ENCODE peak calls at places on chromosomes 6 and 20, in five cellular contexts. T, A, J, C and L are unnamed samples.

GRCh38 chr20:38043512-38044300 is 10.2 kb downstream of the RPRD1B start:
- DNase-seq in T (no peak), A (peak), J (no peak), C (peak), L (peak)

GRCh38 chr6:85662251-85662650 is 19.6 kb upstream of the SYNCRIP start:
- DNase-seq in T (no peak), A (no peak), J (no peak), C (no peak), L (no peak)

GRCh38 chr20:37734228-37734980 is 40.6 kb downstream of the CTNNBL1 start:
- DNase-seq in T (no peak), A (no peak), J (no peak), C (no peak), L (no peak)

GRCh38 chr6:22717906-22718305 is 148.5 kb downstream of the HDGFL1 start:
- DNase-seq in T (no peak), A (no peak), J (no peak), C (no peak), L (no peak)

GRCh38 chr20:50020283-50020682 is 37.5 kb downstream of the SNAI1 start:
- DNase-seq in T (no peak), A (peak), J (no peak), C (peak), L (peak)

GRCh38 chr6:2714359-2714895 is 36.3 kb downstream of the MYLK4 start:
- DNase-seq in T (no peak), A (peak), J (no peak), C (peak), L (no peak)

GRCh38 chr6:23213193-23213592 is 643.8 kb downstream of the HDGFL1 start:
- DNase-seq in T (no peak), A (no peak), J (no peak), C (no peak), L (no peak)

GRCh38 chr6:57127763-57128162 is 37.8 kb downstream of the ZNF451 start:
- DNase-seq in T (no peak), A (peak), J (no peak), C (no peak), L (no peak)

GRCh38 chr6:158028421-158028820 is 46.8 kb downstream of the SYNJ2 start:
- DNase-seq in T (no peak), A (no peak), J (no peak), C (no peak), L (no peak)

GRCh38 chr6:21666788-21667681 is 73.5 kb downstream of the SOX4 start:
- DNase-seq in T (no peak), A (no peak), J (no peak), C (peak), L (no peak)

GRCh38 chr6:144219056-144219685 is 66.0 kb upstream of the UTRN start:
- DNase-seq in T (peak), A (peak), J (peak), C (peak), L (peak)

GRCh38 chr6:39048481-39049399 is at the start of gene GLP1R:
- DNase-seq in T (peak), A (no peak), J (no peak), C (no peak), L (peak)

DNA sequence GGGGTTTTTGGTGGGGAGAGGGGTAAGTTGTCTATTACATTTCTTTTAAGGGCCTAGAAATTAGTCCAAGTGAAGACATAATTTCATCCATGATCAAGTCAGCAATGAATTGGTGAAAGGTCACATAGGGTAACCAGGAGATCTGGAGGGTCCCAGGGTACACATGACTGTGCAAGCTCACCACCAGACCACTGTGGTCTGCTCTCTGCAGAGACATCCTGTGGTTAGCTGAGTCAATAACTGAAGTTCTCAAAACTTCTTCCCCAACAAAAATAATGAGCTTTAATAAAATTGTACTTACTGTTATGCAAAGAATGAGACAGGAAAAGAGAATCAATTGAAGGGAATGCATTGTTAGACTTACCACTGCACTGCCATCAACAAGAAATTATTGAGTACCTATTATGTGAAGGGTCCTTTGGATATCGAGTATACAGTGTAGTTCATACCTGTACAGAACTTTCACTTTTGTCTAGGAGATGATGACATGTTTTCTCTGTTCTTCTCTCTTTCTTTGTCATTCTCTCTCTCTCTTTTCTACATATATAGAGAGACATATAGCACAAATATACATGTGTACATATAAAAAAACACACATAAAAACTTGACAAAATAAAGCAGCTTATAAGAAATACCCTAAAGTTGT is 209.8 kb downstream of the GJA1 start:
- DNase-seq in T (no peak), A (no peak), J (no peak), C (no peak), L (peak)
- TF ChIP-seq MYC in T (no peak), A (no peak), J (no peak), C (no peak), L (no peak)

GRCh38 chr20:53750827-53751393 is 157.3 kb upstream of the ZNF217 start:
- DNase-seq in T (no peak), A (no peak), J (peak), C (peak), L (no peak)
- TF ChIP-seq MAX in T (peak), A (peak), J (peak), C (no peak), L (no peak)

DNA sequence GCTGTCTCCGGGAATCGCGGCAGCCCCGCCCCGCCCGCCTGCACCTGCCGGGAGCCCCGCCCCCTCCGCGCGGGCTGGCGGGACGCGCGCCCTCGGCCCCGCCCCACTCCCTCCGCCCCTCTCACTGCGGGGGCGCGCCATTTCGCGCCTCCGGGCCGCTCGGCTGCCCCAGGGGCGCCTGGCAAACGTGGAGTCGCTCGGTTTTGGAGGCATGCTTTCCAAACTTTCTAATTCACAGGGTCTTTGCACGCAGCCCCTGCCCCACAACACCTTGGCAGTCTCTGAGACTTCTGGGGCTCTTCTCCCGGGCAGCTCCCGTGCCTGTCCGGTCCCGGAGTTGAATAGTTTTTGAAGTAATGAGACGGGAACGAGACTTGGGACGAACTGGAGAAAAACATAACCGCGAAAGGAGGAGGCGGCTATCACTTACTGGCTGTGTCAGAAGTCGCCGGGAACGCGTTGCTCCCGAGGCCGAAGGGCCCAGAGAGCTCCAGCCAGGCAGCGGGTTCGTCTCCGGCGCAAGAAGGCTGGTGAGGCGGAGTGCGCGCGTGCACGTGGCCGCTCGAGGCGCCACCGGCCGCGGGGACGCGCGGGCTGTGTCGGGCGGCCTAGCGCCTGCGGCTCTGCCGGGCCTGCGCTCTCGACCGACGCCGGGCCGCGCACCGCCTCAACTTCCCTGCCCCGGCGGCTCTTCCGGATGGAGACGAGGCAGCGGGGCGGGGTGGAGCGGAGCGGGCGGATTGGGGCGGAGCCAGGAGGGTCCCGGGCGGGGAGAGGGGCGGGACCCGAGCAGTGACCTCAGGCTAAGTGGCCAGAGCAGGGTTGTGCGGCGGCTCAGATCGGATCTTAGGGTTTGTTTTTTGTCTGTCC is at the start of gene MCM9:
- DNase-seq in T (peak), A (peak), J (peak), C (peak), L (peak)
- TF ChIP-seq POLR2A in T (peak), A (peak), J (peak), C (peak), L (peak)

GRCh38 chr6:139757766-139758655 is 383.6 kb upstream of the CITED2 start:
- DNase-seq in T (no peak), A (no peak), J (no peak), C (no peak), L (peak)
- TF ChIP-seq MYC in T (no peak), A (no peak), J (no peak), C (no peak), L (no peak)

GRCh38 chr20:9287826-9288225 is 218.9 kb downstream of the PLCB4 start:
- DNase-seq in T (no peak), A (no peak), J (no peak), C (no peak), L (no peak)
- TF ChIP-seq MAX in T (no peak), A (no peak), J (no peak), C (no peak), L (no peak)

GRCh38 chr20:45343445-45343866 is 4.8 kb downstream of the SDC4 start:
- DNase-seq in T (peak), A (no peak), J (no peak), C (no peak), L (no peak)

GRCh38 chr20:45341939-45342862 is 6.0 kb downstream of the SDC4 start:
- DNase-seq in T (peak), A (no peak), J (no peak), C (peak), L (no peak)

GRCh38 chr20:45342863-45343444 is 5.3 kb downstream of the SDC4 start:
- DNase-seq in T (no peak), A (no peak), J (no peak), C (no peak), L (no peak)

GRCh38 chr20:45345104-45345936 is 2.9 kb downstream of the SDC4 start:
- DNase-seq in T (no peak), A (no peak), J (no peak), C (no peak), L (no peak)

GRCh38 chr20:45343867-45344721 is 4.1 kb downstream of the SDC4 start:
- DNase-seq in T (peak), A (peak), J (no peak), C (peak), L (peak)
- TF ChIP-seq POLR2A in T (peak), A (no peak), J (no peak), C (no peak), L (no peak)

DNA sequence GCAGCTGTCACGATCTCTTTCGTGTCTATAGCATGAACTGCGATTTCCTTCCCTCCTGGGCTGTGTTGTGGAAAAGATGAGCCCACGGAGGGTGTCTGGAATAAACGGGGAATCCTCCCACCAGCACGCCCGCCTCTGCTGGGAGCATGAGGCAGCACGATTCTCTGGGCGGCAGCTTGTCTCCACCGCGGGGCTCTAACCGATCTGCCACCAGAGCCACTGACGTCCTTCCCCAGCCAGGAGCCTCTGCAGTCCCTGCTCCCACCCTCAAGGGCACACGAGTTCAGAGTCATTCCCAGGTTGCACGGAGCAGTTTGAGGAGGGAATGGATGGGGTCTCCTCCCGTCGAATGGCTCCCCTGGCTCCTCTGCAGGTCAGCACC is 197.6 kb downstream of the DLL1 start:
- DNase-seq in T (no peak), A (no peak), J (no peak), C (no peak), L (no peak)
- TF ChIP-seq MYC in T (no peak), A (no peak), J (no peak), C (no peak), L (no peak)

GRCh38 chr6:34487536-34487935 is 21.7 kb downstream of the PACSIN1 start:
- DNase-seq in T (no peak), A (no peak), J (no peak), C (no peak), L (no peak)

GRCh38 chr6:34491091-34491430 is 25.2 kb downstream of the PACSIN1 start:
- DNase-seq in T (peak), A (no peak), J (no peak), C (no peak), L (peak)

GRCh38 chr6:34486106-34486740 is 20.3 kb downstream of the PACSIN1 start:
- DNase-seq in T (no peak), A (no peak), J (no peak), C (no peak), L (no peak)

GRCh38 chr6:34490390-34491090 is 24.7 kb downstream of the PACSIN1 start:
- DNase-seq in T (no peak), A (no peak), J (no peak), C (no peak), L (no peak)

DNA sequence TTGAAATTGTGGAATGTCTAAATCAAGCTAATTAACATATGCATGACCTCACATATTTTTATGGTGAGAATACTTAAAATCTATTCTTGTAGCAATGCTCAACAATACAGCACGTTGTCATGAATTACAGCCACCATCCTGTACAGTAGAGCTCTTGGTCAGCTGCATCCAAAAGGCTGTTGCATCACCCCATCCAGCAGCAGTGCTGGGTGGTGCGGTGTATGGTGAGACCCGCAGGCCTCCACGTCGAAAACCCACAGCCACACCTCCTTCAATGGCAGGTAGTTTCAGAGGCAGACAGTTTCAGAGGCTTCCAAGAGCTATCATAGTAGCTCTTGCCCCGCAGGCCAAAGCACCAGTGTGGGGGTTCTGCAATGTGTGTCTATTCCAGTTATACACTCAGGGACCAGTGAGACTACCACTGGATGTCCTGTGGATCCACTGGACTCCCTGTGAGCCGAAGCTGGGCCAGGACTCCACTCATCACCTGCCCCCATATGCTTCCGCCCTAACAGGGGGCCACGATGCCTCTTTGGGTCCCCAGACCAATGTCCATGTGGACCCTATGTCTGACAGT is 23.4 kb downstream of the PACSIN1 start:
- DNase-seq in T (no peak), A (no peak), J (no peak), C (no peak), L (peak)
- TF ChIP-seq MAX in T (no peak), A (no peak), J (no peak), C (no peak), L (no peak)